ENCODE peak calls at places on chromosomes 1 and 21, in four cellular contexts. One of them, this sample, is unnamed.

GRCh38 chr1:161849518-161849917 is 83.4 kb downstream of the ATF6 start:
- DNase-seq in CD8-positive, alpha-beta memory T cell: no peak
- DNase-seq in psoas muscle: no peak
- DNase-seq in cardiac muscle cell: no peak
- DNase-seq in this sample: no peak

GRCh38 chr1:201267481-201268229 is 15.7 kb upstream of the PKP1 start:
- DNase-seq in CD8-positive, alpha-beta memory T cell: no peak
- DNase-seq in psoas muscle: no peak
- DNase-seq in cardiac muscle cell: no peak
- DNase-seq in this sample: no peak

GRCh38 chr1:88936223-88936523 is 44.8 kb upstream of the GTF2B start:
- DNase-seq in cardiac muscle cell: no peak
- DNase-seq in psoas muscle: no peak
- DNase-seq in CD8-positive, alpha-beta memory T cell: no peak
- DNase-seq in this sample: no peak

GRCh38 chr1:117611121-117611601 is 5.3 kb downstream of the TENT5C start:
- DNase-seq in CD8-positive, alpha-beta memory T cell: no peak
- DNase-seq in psoas muscle: no peak
- DNase-seq in cardiac muscle cell: peak
- DNase-seq in this sample: no peak

GRCh38 chr21:18026359-18026758 is 207.2 kb upstream of the C21orf91 start:
- DNase-seq in psoas muscle: no peak
- DNase-seq in CD8-positive, alpha-beta memory T cell: no peak
- DNase-seq in cardiac muscle cell: no peak
- DNase-seq in this sample: no peak

GRCh38 chr1:65148548-65149390 is 766 bp downstream of the AK4 start:
- DNase-seq in CD8-positive, alpha-beta memory T cell: no peak
- DNase-seq in cardiac muscle cell: peak
- DNase-seq in psoas muscle: peak
- DNase-seq in this sample: peak

GRCh38 chr1:155648207-155649147 is 38.5 kb downstream of the MSTO1 start:
- DNase-seq in psoas muscle: no peak
- DNase-seq in CD8-positive, alpha-beta memory T cell: no peak
- DNase-seq in cardiac muscle cell: peak
- DNase-seq in this sample: no peak

GRCh38 chr1:183165456-183165855 is 20.6 kb upstream of the LAMC2 start:
- DNase-seq in psoas muscle: no peak
- DNase-seq in CD8-positive, alpha-beta memory T cell: no peak
- DNase-seq in cardiac muscle cell: no peak
- DNase-seq in this sample: no peak

GRCh38 chr1:63322944-63323865 is 838 bp downstream of the FOXD3 start:
- DNase-seq in psoas muscle: no peak
- DNase-seq in cardiac muscle cell: peak
- DNase-seq in CD8-positive, alpha-beta memory T cell: no peak
- DNase-seq in this sample: no peak

GRCh38 chr1:205913451-205914204 is 29.6 kb downstream of the SLC26A9 start:
- DNase-seq in psoas muscle: peak
- DNase-seq in cardiac muscle cell: peak
- DNase-seq in CD8-positive, alpha-beta memory T cell: no peak
- DNase-seq in this sample: peak

GRCh38 chr1:229217716-229218115 is 53.2 kb upstream of the RAB4A start:
- DNase-seq in psoas muscle: no peak
- DNase-seq in CD8-positive, alpha-beta memory T cell: no peak
- DNase-seq in cardiac muscle cell: no peak
- DNase-seq in this sample: no peak

GRCh38 chr1:234114648-234115307 is 210.3 kb downstream of the SLC35F3 start:
- DNase-seq in psoas muscle: no peak
- DNase-seq in CD8-positive, alpha-beta memory T cell: no peak
- DNase-seq in cardiac muscle cell: peak
- DNase-seq in this sample: peak

GRCh38 chr1:106620521-106620954 is 435.9 kb upstream of the PRMT6 start:
- DNase-seq in cardiac muscle cell: no peak
- DNase-seq in CD8-positive, alpha-beta memory T cell: no peak
- DNase-seq in psoas muscle: no peak
- DNase-seq in this sample: no peak

GRCh38 chr1:16012590-16013219 is 5.1 kb downstream of the HSPB7 start:
- DNase-seq in cardiac muscle cell: peak
- DNase-seq in CD8-positive, alpha-beta memory T cell: no peak
- DNase-seq in psoas muscle: peak
- DNase-seq in this sample: peak

GRCh38 chr1:71857862-71858261 is 424.5 kb downstream of the NEGR1 start:
- DNase-seq in psoas muscle: no peak
- DNase-seq in CD8-positive, alpha-beta memory T cell: no peak
- DNase-seq in cardiac muscle cell: no peak
- DNase-seq in this sample: no peak

GRCh38 chr1:86377341-86377740 is 18.8 kb downstream of the ODF2L start:
- DNase-seq in psoas muscle: no peak
- DNase-seq in cardiac muscle cell: no peak
- DNase-seq in CD8-positive, alpha-beta memory T cell: no peak
- DNase-seq in this sample: no peak

DNA sequence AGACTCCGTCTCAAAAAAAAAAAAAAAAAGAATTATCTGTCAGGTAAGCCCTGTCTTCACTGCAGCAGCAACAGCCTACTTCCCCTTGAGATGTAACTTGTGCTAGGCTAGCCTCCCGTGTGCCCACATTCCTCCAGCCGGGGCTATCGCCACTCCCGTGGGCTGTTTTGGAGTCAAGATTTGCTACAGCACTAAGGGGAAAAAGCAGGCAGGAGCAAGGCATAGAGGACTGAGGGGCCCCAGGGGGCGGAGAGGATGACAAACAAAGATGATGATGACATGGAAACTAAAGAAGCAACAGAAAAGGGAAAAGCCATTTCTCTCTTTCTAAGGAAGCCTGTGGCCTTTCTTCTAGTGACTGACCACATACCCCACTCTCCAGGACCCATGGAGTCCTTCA is 1.9 kb downstream of the TNFAIP8L2 start:
- DNase-seq in cardiac muscle cell: no peak
- DNase-seq in CD8-positive, alpha-beta memory T cell: no peak
- DNase-seq in psoas muscle: no peak
- DNase-seq in this sample: no peak
- H3K4me3 ChIP-seq in cardiac muscle cell: no peak
- H3K4me3 ChIP-seq in CD8-positive, alpha-beta memory T cell: peak
- H3K4me3 ChIP-seq in psoas muscle: no peak
- H3K4me3 ChIP-seq in this sample: no peak

GRCh38 chr1:94335447-94335846 is 82.7 kb upstream of the ABCD3 start:
- DNase-seq in psoas muscle: no peak
- DNase-seq in cardiac muscle cell: no peak
- DNase-seq in CD8-positive, alpha-beta memory T cell: no peak
- DNase-seq in this sample: no peak
- H3K4me3 ChIP-seq in psoas muscle: no peak
- H3K4me3 ChIP-seq in cardiac muscle cell: no peak
- H3K4me3 ChIP-seq in CD8-positive, alpha-beta memory T cell: no peak
- H3K4me3 ChIP-seq in this sample: no peak

DNA sequence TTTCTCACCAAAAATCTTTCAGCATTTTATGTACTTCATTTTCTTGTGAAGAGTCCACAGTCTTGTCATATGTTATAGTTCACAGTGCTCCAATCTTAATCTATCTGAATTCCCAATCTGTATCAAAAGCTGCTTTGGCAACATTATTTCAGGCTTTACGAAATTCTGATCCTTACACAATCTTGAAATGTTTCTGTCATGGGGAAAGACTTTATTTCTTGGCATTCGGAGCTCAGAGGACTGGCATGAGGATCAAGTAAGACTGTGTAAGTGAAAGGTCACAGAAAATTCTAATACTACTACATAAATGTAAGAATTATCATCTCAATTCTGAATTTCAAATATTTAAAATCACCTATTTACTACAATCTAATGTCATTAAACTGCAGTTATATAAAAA is 2.0 kb downstream of the USP33 start:
- DNase-seq in CD8-positive, alpha-beta memory T cell: no peak
- DNase-seq in cardiac muscle cell: no peak
- DNase-seq in psoas muscle: no peak
- DNase-seq in this sample: no peak
- H3K4me3 ChIP-seq in CD8-positive, alpha-beta memory T cell: no peak
- H3K4me3 ChIP-seq in cardiac muscle cell: no peak
- H3K4me3 ChIP-seq in psoas muscle: peak
- H3K4me3 ChIP-seq in this sample: no peak

GRCh38 chr1:47808612-47809011 is 188.6 kb downstream of the TRABD2B start:
- DNase-seq in psoas muscle: no peak
- DNase-seq in CD8-positive, alpha-beta memory T cell: no peak
- DNase-seq in cardiac muscle cell: no peak
- DNase-seq in this sample: no peak
- H3K4me3 ChIP-seq in psoas muscle: no peak
- H3K4me3 ChIP-seq in CD8-positive, alpha-beta memory T cell: no peak
- H3K4me3 ChIP-seq in cardiac muscle cell: no peak
- H3K4me3 ChIP-seq in this sample: no peak

GRCh38 chr1:154221815-154222081 is 993 bp downstream of the UBAP2L start:
- DNase-seq in cardiac muscle cell: peak
- DNase-seq in CD8-positive, alpha-beta memory T cell: no peak
- DNase-seq in psoas muscle: no peak
- DNase-seq in this sample: no peak

GRCh38 chr1:154220970-154221814 is 437 bp downstream of the UBAP2L start:
- DNase-seq in psoas muscle: peak
- DNase-seq in cardiac muscle cell: peak
- DNase-seq in CD8-positive, alpha-beta memory T cell: peak
- DNase-seq in this sample: peak

GRCh38 chr1:154225370-154225769 is 4.6 kb downstream of the UBAP2L start:
- DNase-seq in CD8-positive, alpha-beta memory T cell: no peak
- DNase-seq in psoas muscle: no peak
- DNase-seq in cardiac muscle cell: no peak
- DNase-seq in this sample: no peak

GRCh38 chr1:154222518-154222917 is 1.8 kb downstream of the UBAP2L start:
- DNase-seq in cardiac muscle cell: no peak
- DNase-seq in CD8-positive, alpha-beta memory T cell: no peak
- DNase-seq in psoas muscle: no peak
- DNase-seq in this sample: no peak

DNA sequence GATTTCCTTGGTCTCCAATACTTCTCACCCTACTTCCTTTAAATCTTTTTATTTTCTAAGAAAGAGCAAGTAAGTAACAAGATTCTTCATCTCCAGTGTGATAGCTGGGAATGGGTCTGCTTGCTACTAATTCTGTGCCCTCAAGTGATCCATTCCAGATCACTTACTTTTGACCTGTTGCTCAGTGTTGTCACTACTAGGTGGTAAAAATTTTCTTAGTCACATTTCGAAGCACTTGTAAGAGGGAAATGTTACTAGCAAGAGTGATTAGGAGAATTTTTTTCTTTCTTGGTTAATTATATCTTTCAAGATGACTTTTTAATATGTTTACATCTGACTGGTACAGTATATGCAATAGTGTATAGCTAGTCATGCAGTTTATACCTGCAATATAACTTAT is 2.2 kb downstream of the UBAP2L start:
- DNase-seq in psoas muscle: no peak
- DNase-seq in CD8-positive, alpha-beta memory T cell: no peak
- DNase-seq in cardiac muscle cell: no peak
- DNase-seq in this sample: no peak
- H3K4me3 ChIP-seq in psoas muscle: peak
- H3K4me3 ChIP-seq in CD8-positive, alpha-beta memory T cell: no peak
- H3K4me3 ChIP-seq in cardiac muscle cell: peak
- H3K4me3 ChIP-seq in this sample: no peak

This sample was measured in ovary.